ENCODE peak calls at places on chromosomes 16 and 17, in five cellular contexts. One of them, this sample, is unnamed.

GRCh38 chr16:57667526-57668258 is 414 bp upstream of the ADGRG3 start:
- DNase-seq in hypothalamus: no peak
- DNase-seq in GM04504: no peak
- DNase-seq in hepatocyte: no peak
- DNase-seq in EH: peak; percentile 27
- DNase-seq in this sample: no peak

GRCh38 chr17:80979547-80980378 is 11.9 kb upstream of the CHMP6 start:
- DNase-seq in hypothalamus: no peak
- DNase-seq in GM04504: no peak
- DNase-seq in hepatocyte: no peak
- DNase-seq in EH: no peak
- DNase-seq in this sample: no peak

GRCh38 chr17:43634681-43635125 is 27.0 kb downstream of the MEOX1 start:
- DNase-seq in hypothalamus: no peak
- DNase-seq in GM04504: no peak
- DNase-seq in hepatocyte: no peak
- DNase-seq in EH: no peak
- DNase-seq in this sample: no peak

GRCh38 chr17:28178800-28179199 is 136.3 kb downstream of the NLK start:
- DNase-seq in hypothalamus: no peak
- DNase-seq in GM04504: no peak
- DNase-seq in hepatocyte: no peak
- DNase-seq in EH: peak; percentile 32
- DNase-seq in this sample: no peak

GRCh38 chr16:87086156-87086555 is 231.0 kb downstream of the C16orf95 start:
- DNase-seq in hypothalamus: no peak
- DNase-seq in GM04504: peak; percentile 23
- DNase-seq in hepatocyte: no peak
- DNase-seq in EH: peak; percentile 84
- DNase-seq in this sample: no peak

GRCh38 chr17:42422412-42422957 is 571 bp downstream of the CAVIN1 start:
- DNase-seq in hypothalamus: no peak
- DNase-seq in GM04504: no peak
- DNase-seq in hepatocyte: peak; percentile 66
- DNase-seq in EH: peak; percentile 33
- DNase-seq in this sample: no peak

GRCh38 chr17:81336930-81337325 is 41.8 kb upstream of the SLC38A10 start:
- DNase-seq in hypothalamus: no peak
- DNase-seq in GM04504: no peak
- DNase-seq in hepatocyte: peak; percentile 13
- DNase-seq in EH: no peak
- DNase-seq in this sample: no peak

GRCh38 chr17:37698132-37698615 is 46.7 kb downstream of the HNF1B start:
- DNase-seq in hypothalamus: no peak
- DNase-seq in GM04504: no peak
- DNase-seq in hepatocyte: no peak
- DNase-seq in EH: peak; percentile 55
- DNase-seq in this sample: no peak

GRCh38 chr16:67528870-67529638 is 425 bp downstream of the RIPOR1 start:
- DNase-seq in hypothalamus: no peak
- DNase-seq in GM04504: no peak
- DNase-seq in hepatocyte: peak; percentile 67
- DNase-seq in EH: peak; percentile 57
- DNase-seq in this sample: peak; percentile 39

GRCh38 chr16:67701420-67701819 is 17.7 kb downstream of the GFOD2 start:
- DNase-seq in hypothalamus: no peak
- DNase-seq in GM04504: no peak
- DNase-seq in hepatocyte: no peak
- DNase-seq in EH: no peak
- DNase-seq in this sample: no peak

GRCh38 chr16:27430923-27431484 is 29.0 kb downstream of the IL21R start:
- DNase-seq in hypothalamus: no peak
- DNase-seq in GM04504: no peak
- DNase-seq in hepatocyte: no peak
- DNase-seq in EH: peak; percentile 29
- DNase-seq in this sample: no peak

GRCh38 chr17:41965694-41966375 is 760 bp upstream of the CNP start:
- DNase-seq in hypothalamus: no peak
- DNase-seq in GM04504: no peak
- DNase-seq in hepatocyte: peak; percentile 93
- DNase-seq in EH: peak; percentile 66
- DNase-seq in this sample: peak; percentile 63

This sample was measured in uterus.